ENCODE peak calls at places on chromosomes 1 and 21, in five cellular contexts. Y is IMR-90, S is spleen, E is heart left ventricle, D is gastrocnemius medialis. A is an unnamed sample.

GRCh38 chr1:211331011-211331709 is 4.5 kb downstream of the TRAF5 start:
- DNase-seq in Y (peak; percentile 68), S (no peak), E (no peak), D (no peak), A (no peak)

GRCh38 chr1:17908945-17909344 is 153.8 kb downstream of the ACTL8 start:
- DNase-seq in Y (no peak), S (peak; percentile 31), E (no peak), D (no peak), A (no peak)

GRCh38 chr1:32066489-32066873 is 6.3 kb upstream of the TMEM39B start:
- DNase-seq in Y (peak; percentile 79), S (no peak), E (peak; percentile 68), D (peak; percentile 67), A (peak; percentile 53)

GRCh38 chr1:176932114-176933104 is 232.1 kb downstream of the ASTN1 start:
- DNase-seq in Y (no peak), S (no peak), E (no peak), D (no peak), A (peak; percentile 36)

GRCh38 chr1:11839727-11840705 is 7.6 kb downstream of the NPPA start:
- DNase-seq in Y (no peak), S (no peak), E (no peak), D (no peak), A (no peak)

GRCh38 chr1:47507921-47508894 is 70.4 kb downstream of the FOXD2 start:
- DNase-seq in Y (no peak), S (peak; percentile 73), E (peak; percentile 60), D (no peak), A (peak; percentile 67)

GRCh38 chr21:42040411-42041180 is 30.4 kb upstream of the ZBTB21 start:
- DNase-seq in Y (peak; percentile 100), S (peak; percentile 39), E (no peak), D (peak; percentile 30), A (no peak)

GRCh38 chr1:40267767-40268187 is 9.7 kb downstream of the ZMPSTE24 start:
- DNase-seq in Y (peak; percentile 97), S (no peak), E (no peak), D (no peak), A (peak; percentile 38)

GRCh38 chr1:91693542-91693941 is 192.4 kb downstream of the TGFBR3 start:
- DNase-seq in Y (peak; percentile 61), S (no peak), E (peak; percentile 83), D (peak; percentile 60), A (peak; percentile 51)

DNA sequence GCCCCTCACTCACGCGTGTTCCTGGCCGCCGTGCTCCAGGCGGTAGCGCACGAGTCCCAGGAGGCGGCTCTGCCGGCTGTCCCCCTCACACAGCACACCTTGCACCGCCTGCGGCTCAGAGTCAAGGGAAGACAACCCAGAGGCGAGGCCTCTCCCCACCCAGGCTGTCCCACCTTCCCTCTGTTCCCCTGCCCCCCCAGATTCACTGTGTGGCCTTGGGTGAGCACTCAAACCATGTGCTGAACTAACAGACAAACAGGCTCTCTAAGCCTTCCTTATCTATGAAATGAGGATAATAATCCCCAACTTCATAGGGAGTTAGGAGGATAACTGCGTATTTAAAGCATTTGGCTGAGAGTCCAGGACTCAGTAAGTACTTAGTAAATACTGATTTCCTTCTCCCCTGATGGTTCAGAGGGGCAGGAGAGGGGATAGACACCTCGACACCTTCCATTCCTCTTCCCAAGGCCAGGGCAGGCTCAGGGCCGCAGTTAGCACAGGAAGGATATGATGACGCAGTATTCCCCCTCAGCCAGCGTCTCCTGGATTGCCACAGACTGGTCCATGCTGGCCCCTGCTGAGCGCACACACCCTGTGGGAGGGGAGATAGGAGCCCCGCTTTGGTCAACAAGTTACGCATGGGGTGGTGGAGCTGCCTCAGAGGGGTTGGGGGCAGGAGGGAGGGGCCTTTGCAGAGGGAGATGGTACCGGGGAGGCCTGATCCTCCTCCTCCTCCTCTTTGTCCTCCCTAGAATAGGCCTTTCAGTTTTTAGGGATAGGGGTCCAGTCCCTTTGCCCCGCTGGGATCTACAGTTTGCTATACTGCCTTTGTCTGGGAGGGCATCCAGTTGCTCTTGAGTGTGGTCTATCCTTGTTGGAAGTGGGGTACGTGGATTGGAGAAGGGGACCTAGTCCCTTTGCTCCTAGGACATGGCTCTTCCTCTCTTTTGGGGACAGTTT is 830 bp downstream of the INPP5B start:
- DNase-seq in Y (peak; percentile 95), S (peak; percentile 83), E (peak; percentile 74), D (peak; percentile 74), A (peak; percentile 46)
- TF ChIP-seq POLR2A in Y (peak; percentile 51), S (no peak), E (no peak), D (no peak), A (no peak)

DNA sequence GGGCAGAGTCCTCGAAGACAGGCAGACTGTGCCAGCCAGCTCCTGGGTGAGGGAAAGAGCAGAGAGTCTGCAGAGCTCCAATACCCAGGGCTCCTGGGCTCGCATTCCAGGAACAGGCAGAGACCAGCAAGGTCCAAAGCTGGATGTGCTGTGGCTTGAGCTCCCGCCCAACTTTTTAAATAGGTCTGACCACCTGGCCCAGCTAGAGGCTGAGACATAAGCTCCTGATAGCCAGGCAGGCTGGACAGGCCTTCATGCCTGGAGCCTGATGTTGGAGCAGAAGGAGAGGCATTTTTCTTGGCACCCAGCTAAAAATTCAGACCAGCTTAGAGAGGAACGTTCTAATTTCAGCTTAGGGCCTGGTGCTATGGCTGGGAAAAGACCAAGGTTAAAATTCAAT is 178.4 kb upstream of the TMEM51 start:
- DNase-seq in Y (no peak), S (no peak), E (no peak), D (no peak), A (no peak)
- H3K27ac ChIP-seq in Y (no peak overlapping the region), S (no peak overlapping the region), E (no peak overlapping the region), D (no peak overlapping the region), A (no peak overlapping the region)

GRCh38 chr1:43935711-43936427 is 2.3 kb downstream of the ARTN start:
- DNase-seq in Y (no peak), S (no peak), E (no peak), D (no peak), A (peak; percentile 48)
- TF ChIP-seq POLR2A in Y (no peak), S (no peak), E (no peak), D (no peak), A (no peak)

GRCh38 chr1:180568211-180568610 is 9.4 kb downstream of the OVAAL start:
- DNase-seq in Y (no peak), S (no peak), E (no peak), D (no peak), A (no peak)
- H3K27ac ChIP-seq in Y (no peak overlapping the region), S (no peak overlapping the region), E (peak overlapping the region; percentile 77), D (no peak overlapping the region), A (no peak overlapping the region)

DNA sequence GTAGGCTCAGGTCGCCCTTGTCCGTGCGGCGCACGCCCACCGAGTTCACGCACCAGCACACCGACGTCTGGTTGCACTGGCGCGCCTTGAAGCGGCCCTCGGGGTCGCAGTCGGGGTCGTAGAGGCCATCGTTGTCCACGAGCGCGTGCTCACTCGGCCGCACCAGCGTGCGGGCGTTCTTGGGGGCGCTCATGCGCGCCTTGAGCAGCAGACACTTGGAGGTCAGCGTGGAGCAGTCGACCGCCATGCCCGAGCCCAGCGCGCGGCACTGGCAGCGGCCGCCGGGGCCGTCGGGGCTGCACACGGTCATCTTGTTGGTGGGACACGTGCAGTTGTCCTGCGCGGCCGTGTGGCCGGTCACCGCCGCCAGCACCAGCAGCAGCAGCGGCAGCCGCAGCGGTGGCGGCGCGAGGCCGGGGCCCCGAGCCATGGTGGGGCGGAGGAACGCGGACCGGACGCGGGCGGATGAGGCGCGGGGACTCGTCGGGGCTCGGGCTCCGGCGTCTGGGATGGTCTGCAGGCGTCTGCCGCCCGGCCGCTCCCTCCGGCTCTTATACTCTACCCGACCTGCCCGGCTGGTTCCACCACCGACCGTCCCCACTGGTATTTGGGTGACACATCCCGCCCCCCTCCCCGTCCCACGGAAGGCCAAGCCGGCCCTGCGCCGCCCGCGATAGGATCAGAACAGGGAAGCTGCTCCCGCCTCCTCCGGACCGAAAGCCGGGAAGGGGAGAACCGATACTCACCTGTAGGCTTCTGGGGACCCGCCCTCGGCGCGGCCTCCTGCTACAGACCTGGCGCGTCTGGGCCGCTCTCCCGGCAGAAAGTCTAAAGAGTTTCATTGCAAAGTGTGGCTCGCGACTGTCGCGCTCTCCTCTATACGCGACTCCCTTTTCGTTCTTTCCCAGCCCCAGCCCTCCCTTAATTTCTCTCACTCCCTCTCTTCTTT is at the start of gene TACSTD2:
- DNase-seq in Y (no peak), S (peak; percentile 86), E (peak; percentile 22), D (no peak), A (peak; percentile 84)
- TF ChIP-seq POLR2A in Y (no peak), S (no peak), E (no peak), D (no peak), A (no peak)

DNA sequence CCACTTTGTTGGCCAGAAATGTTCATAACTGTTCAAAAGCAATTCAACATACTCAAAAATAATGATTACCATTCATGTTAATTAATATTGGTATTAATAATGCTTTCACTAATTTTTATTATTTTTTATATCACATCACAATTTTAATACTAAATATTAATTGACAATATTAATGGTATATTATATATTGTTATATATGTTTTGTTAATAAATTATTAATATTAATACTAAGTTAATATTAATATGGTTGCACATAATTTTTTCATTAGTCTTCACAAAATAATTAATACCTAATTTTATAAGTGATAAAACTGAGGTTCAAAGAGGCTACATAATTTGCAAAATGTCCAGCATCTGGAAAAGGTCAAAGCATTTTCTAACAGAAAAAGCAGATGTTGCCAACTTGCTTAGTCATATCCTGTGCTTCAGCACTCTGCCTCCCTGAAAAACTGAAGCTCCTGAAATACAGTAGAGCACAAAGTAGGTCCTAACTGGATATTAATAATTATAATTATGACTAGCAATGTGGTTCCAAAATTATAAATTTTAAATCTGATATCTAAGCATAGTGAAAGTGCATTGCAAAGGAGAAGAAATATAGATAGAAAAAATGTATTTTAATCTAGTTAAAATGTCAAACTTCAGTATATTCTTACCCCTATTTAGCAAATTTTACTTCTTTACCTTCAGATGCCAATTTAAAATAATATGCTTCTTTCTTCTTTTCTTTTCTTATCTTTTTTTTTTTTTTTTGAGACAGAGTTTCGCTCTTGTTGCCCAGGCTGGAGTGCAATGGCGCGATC is 123.2 kb upstream of the TNFSF4 start:
- DNase-seq in Y (peak; percentile 83), S (no peak), E (no peak), D (no peak), A (no peak)
- H3K27ac ChIP-seq in Y (no peak overlapping the region), S (no peak overlapping the region), E (peak overlapping the region; percentile 42), D (no peak overlapping the region), A (no peak overlapping the region)

DNA sequence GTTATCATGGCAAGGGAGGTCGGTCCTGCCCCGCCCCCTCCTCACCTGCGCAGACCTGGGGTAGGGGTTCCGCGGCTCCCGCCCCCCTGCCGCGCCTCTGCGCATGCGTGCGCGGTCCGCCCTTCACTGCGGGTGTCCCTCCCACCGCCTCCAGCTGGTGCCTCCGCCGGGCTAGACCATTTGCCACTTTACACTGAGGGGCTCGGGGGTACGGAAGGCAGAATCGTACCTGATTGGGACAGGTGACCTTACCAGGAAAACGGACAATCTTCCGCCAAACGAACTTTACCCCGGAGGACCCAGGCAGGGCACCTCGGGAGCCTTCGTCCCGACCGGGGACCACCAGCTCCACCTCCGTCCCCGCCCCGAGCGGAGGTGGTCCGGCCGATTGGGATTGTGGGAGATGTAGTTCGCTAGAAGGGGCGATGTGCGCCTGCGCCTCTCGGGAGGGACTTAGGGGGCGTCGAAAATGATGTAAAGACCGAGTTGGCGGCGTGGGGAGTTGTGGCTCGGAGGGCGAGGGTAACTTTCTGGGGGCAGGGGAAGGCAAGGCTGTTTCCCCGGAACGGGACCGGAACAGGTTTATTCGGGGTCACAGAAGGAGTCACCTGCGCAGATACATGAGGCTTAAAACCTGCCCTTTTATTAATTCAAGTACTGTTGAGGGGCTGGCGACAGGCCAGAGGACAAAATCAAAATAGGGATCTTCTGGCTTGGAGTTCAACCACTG is at the start of gene DNAJC28:
- DNase-seq in Y (peak; percentile 89), S (peak; percentile 96), E (peak; percentile 96), D (peak; percentile 88), A (peak; percentile 94)
- TF ChIP-seq POLR2A in Y (no peak), S (no peak), E (no peak), D (peak; percentile 44), A (no peak)